ENCODE peak calls at places on chromosomes 12 and 14, in six cellular contexts. R is IMR-90, X is ovary, A is BJ, Y is astrocyte of the cerebellum, K is fibroblast of lung. B is an unnamed sample.

GRCh38 chr14:91177073-91177796 is 63.4 kb downstream of the DGLUCY start:
- DNase-seq in R (peak; percentile 70), X (no peak), A (peak; percentile 18), Y (peak; percentile 54), K (peak; percentile 68), B (peak; percentile 17)

GRCh38 chr14:41130274-41130673 is 476.4 kb upstream of the LRFN5 start:
- DNase-seq in R (no peak), X (no peak), A (no peak), Y (no peak), K (no peak), B (no peak)

GRCh38 chr12:47124451-47124850 is 44.7 kb upstream of the AMIGO2 start:
- DNase-seq in R (peak; percentile 72), X (no peak), A (no peak), Y (no peak), K (peak; percentile 40), B (no peak)

GRCh38 chr12:70157099-70157498 is 86.1 kb upstream of the CNOT2 start:
- DNase-seq in R (no peak), X (no peak), A (no peak), Y (no peak), K (no peak), B (no peak)

GRCh38 chr14:90599748-90600507 is 203.1 kb downstream of the CALM1 start:
- DNase-seq in R (peak; percentile 46), X (no peak), A (no peak), Y (no peak), K (peak; percentile 42), B (peak; percentile 45)

GRCh38 chr12:108905725-108906124 is 25.8 kb downstream of the DAO start:
- DNase-seq in R (no peak), X (no peak), A (no peak), Y (no peak), K (no peak), B (no peak)

GRCh38 chr14:78530078-78530477 is 359.9 kb downstream of the NRXN3 start:
- DNase-seq in R (no peak), X (no peak), A (no peak), Y (peak; percentile 11), K (no peak), B (no peak)

GRCh38 chr14:63562414-63562813 is 19.2 kb upstream of the PPP2R5E start:
- DNase-seq in R (no peak), X (no peak), A (no peak), Y (no peak), K (no peak), B (no peak)

GRCh38 chr12:71958056-71958455 is 19.4 kb downstream of the TPH2 start:
- DNase-seq in R (peak; percentile 65), X (no peak), A (peak; percentile 21), Y (no peak), K (no peak), B (no peak)

GRCh38 chr12:131122631-131123030 is 168.9 kb downstream of the ADGRD1 start:
- DNase-seq in R (no peak), X (no peak), A (no peak), Y (no peak), K (no peak), B (no peak)

GRCh38 chr14:45112886-45113772 is 21.2 kb downstream of the FKBP3 start:
- DNase-seq in R (peak; percentile 62), X (no peak), A (no peak), Y (no peak), K (peak; percentile 30), B (no peak)

GRCh38 chr14:105093426-105094192 is 28.4 kb upstream of the GPR132 start:
- DNase-seq in R (peak; percentile 72), X (peak; percentile 82), A (no peak), Y (no peak), K (peak; percentile 61), B (no peak)

GRCh38 chr12:106097011-106097410 is 41.7 kb downstream of the NUAK1 start:
- DNase-seq in R (peak; percentile 35), X (no peak), A (no peak), Y (no peak), K (no peak), B (no peak)

GRCh38 chr14:89290813-89291212 is 126.2 kb downstream of the FOXN3 start:
- DNase-seq in R (no peak), X (no peak), A (no peak), Y (no peak), K (no peak), B (no peak)

GRCh38 chr12:97368462-97369150 is 94.0 kb upstream of the RMST start:
- DNase-seq in R (no peak), X (no peak), A (no peak), Y (no peak), K (no peak), B (no peak)

GRCh38 chr12:15526033-15526432 is 203.7 kb downstream of the PTPRO start:
- DNase-seq in R (no peak), X (no peak), A (no peak), Y (no peak), K (no peak), B (no peak)
- TF ChIP-seq CTCF in R (no peak), X (no peak), A (no peak), Y (no peak), K (no peak), B (no peak)

DNA sequence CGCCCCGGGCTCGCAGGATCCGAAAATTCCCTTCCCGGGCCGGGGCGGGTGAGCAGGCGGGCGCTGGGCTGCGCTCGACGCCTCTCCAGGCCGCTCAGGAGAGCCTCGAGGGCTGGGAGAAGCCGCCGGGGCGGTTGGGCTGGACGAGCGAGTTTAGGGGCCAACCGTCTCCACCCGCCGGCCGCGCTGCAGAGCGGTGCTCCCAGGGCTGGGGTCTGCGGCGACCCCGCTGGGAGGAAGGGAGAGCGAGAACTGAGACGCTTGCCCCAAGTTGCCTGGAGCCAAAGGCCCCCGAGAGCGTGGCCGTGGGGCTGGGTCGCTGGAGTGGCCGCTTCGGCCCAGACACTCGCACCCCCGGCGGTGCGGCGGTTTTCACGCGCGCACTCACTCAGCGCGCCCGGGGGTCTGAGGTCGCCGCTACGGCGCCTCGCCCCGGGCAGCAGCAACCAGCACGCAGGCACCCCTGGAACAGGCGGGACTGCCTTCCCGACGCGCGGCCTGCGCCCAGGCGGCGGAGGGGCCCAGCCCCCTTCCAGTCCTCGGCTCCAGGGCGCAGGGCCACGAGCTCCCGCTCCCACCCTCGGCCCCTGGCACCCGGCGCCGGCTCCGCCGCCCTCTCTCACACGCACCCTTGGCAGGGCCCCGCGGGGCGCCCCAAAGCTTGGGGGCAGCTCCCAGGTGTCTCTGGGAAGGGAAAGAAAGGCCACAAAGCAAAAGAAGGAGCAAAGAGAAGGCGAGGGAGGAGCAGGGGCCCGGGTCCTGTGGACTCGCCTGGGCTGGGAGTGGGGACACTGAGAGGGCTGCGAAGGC is 586 bp upstream of the EFS start:
- DNase-seq in R (peak; percentile 5), X (peak; percentile 54), A (no peak), Y (no peak), K (peak; percentile 19), B (no peak)
- H3K4me3 ChIP-seq in R (peak overlapping the region; percentile 55), X (peak overlapping the region; percentile 44), A (peak overlapping the region; percentile 37), Y (peak overlapping the region; percentile 53), K (no peak overlapping the region), B (peak overlapping the region; percentile 47)

DNA sequence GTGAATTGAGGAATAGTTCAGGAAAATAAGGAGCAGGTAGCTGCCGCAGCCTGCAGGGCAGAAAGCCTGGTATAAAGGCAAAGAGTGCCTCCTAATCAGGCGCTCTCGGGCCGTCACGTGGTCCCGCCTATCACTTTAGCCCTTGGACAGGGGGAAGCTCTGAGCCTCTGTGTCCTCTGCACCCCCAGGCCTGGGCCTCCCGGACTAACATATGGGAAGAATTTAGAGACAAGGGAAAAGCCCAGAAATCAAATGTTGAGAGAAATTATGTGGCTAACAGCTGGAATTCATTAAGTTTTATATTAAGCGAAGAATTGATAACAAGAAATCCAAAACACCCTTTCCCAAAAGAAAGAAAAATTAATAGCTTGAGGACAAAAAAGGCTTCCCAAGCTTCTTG is 417.7 kb downstream of the ATP23 start:
- DNase-seq in R (peak; percentile 37), X (peak; percentile 27), A (peak; percentile 56), Y (no peak), K (peak; percentile 76), B (no peak)
- TF ChIP-seq CTCF in R (no peak), X (no peak), A (no peak), Y (no peak), K (no peak), B (no peak)

GRCh38 chr12:3751151-3752095 is 1.5 kb downstream of the CRACR2A start:
- DNase-seq in R (no peak), X (no peak), A (no peak), Y (no peak), K (no peak), B (no peak)
- H3K4me3 ChIP-seq in R (no peak overlapping the region), X (no peak overlapping the region), A (no peak overlapping the region), Y (no peak overlapping the region), K (no peak overlapping the region), B (no peak overlapping the region)

DNA sequence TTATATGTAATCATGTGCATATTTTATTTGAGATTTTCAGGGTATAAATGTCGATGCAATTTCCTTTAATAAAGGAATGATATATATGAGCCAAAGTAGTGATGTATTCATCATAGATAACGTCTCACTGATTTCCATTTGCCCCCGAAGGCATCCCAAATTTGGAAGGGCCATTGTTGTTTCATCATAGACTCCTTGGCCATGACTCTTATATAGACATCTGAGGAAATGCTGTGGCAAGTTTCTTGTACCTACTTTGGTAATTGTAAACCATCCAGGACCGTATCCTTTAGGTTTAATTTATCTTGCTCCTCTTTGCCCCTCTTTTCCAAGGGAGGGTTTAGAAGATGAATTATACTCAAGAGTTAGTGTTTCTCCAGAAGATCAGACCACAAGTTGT is 84.7 kb downstream of the SAMD4A start:
- DNase-seq in R (no peak), X (no peak), A (no peak), Y (no peak), K (no peak), B (no peak)
- TF ChIP-seq CTCF in R (no peak), X (no peak), A (no peak), Y (no peak), K (no peak), B (no peak)

GRCh38 chr14:67541448-67542387 is 8.6 kb downstream of the PLEKHH1 start:
- DNase-seq in R (no peak), X (no peak), A (no peak), Y (no peak), K (no peak), B (no peak)
- H3K4me3 ChIP-seq in R (peak overlapping the region; percentile 4), X (no peak overlapping the region), A (no peak overlapping the region), Y (no peak overlapping the region), K (no peak overlapping the region), B (no peak overlapping the region)

B was measured in retinal pigment epithelial cell.